ENCODE peak calls at places on chromosomes 11 and 22, in seven cellular contexts. One of them, this sample, is unnamed.

GRCh38 chr11:102683277-102683676 is 22.3 kb downstream of the MMP27 start:
- DNase-seq in A549: peak; percentile 10
- DNase-seq in Peyer's patch: no peak
- DNase-seq in bronchial epithelial cell: no peak
- DNase-seq in IMR-90: no peak
- DNase-seq in fibroblast of lung: no peak
- DNase-seq in choroid plexus epithelial cell: no peak
- DNase-seq in this sample: no peak

GRCh38 chr22:26527574-26528465 is 15.5 kb upstream of the TFIP11 start:
- DNase-seq in Peyer's patch: no peak
- DNase-seq in choroid plexus epithelial cell: no peak
- DNase-seq in fibroblast of lung: no peak
- DNase-seq in bronchial epithelial cell: no peak
- DNase-seq in A549: no peak
- DNase-seq in IMR-90: no peak
- DNase-seq in this sample: peak; percentile 84

GRCh38 chr11:30406978-30407762 is 84.3 kb downstream of the ARL14EP start:
- DNase-seq in A549: no peak
- DNase-seq in choroid plexus epithelial cell: no peak
- DNase-seq in Peyer's patch: no peak
- DNase-seq in fibroblast of lung: no peak
- DNase-seq in IMR-90: no peak
- DNase-seq in bronchial epithelial cell: no peak
- DNase-seq in this sample: no peak

GRCh38 chr11:63212742-63213141 is 30.7 kb downstream of the SLC22A25 start:
- DNase-seq in fibroblast of lung: peak; percentile 15
- DNase-seq in Peyer's patch: no peak
- DNase-seq in A549: peak; percentile 30
- DNase-seq in IMR-90: no peak
- DNase-seq in bronchial epithelial cell: peak; percentile 4
- DNase-seq in choroid plexus epithelial cell: peak; percentile 38
- DNase-seq in this sample: no peak

GRCh38 chr11:128239224-128239790 is 348.1 kb downstream of the ETS1 start:
- DNase-seq in fibroblast of lung: no peak
- DNase-seq in bronchial epithelial cell: no peak
- DNase-seq in Peyer's patch: no peak
- DNase-seq in A549: no peak
- DNase-seq in choroid plexus epithelial cell: no peak
- DNase-seq in IMR-90: no peak
- DNase-seq in this sample: no peak

GRCh38 chr11:92765965-92766371 is 203.5 kb upstream of the MTNR1B start:
- DNase-seq in choroid plexus epithelial cell: peak; percentile 7
- DNase-seq in A549: no peak
- DNase-seq in IMR-90: peak; percentile 2
- DNase-seq in fibroblast of lung: peak; percentile 14
- DNase-seq in Peyer's patch: no peak
- DNase-seq in bronchial epithelial cell: no peak
- DNase-seq in this sample: no peak

GRCh38 chr11:50278756-50279155 is 246.1 kb downstream of the OR4C45 start:
- DNase-seq in A549: no peak
- DNase-seq in choroid plexus epithelial cell: no peak
- DNase-seq in IMR-90: no peak
- DNase-seq in Peyer's patch: no peak
- DNase-seq in bronchial epithelial cell: no peak
- DNase-seq in fibroblast of lung: no peak
- DNase-seq in this sample: no peak

GRCh38 chr11:124865902-124866851 is 945 bp downstream of the ROBO3 start:
- DNase-seq in Peyer's patch: peak; percentile 74
- DNase-seq in IMR-90: peak; percentile 15
- DNase-seq in choroid plexus epithelial cell: peak; percentile 34
- DNase-seq in fibroblast of lung: peak; percentile 27
- DNase-seq in bronchial epithelial cell: peak; percentile 9
- DNase-seq in A549: no peak
- DNase-seq in this sample: no peak

GRCh38 chr22:41411021-41411851 is 29.5 kb downstream of the TEF start:
- DNase-seq in A549: no peak
- DNase-seq in Peyer's patch: no peak
- DNase-seq in choroid plexus epithelial cell: no peak
- DNase-seq in fibroblast of lung: no peak
- DNase-seq in IMR-90: no peak
- DNase-seq in bronchial epithelial cell: no peak
- DNase-seq in this sample: no peak

GRCh38 chr11:4072668-4073285 is 21.8 kb upstream of the RRM1 start:
- DNase-seq in choroid plexus epithelial cell: peak; percentile 90
- DNase-seq in fibroblast of lung: peak; percentile 86
- DNase-seq in A549: peak; percentile 80
- DNase-seq in IMR-90: peak; percentile 80
- DNase-seq in Peyer's patch: no peak
- DNase-seq in bronchial epithelial cell: peak; percentile 70
- DNase-seq in this sample: no peak

GRCh38 chr11:86575208-86575855 is 97.1 kb downstream of the ME3 start:
- DNase-seq in IMR-90: peak; percentile 72
- DNase-seq in A549: no peak
- DNase-seq in Peyer's patch: no peak
- DNase-seq in bronchial epithelial cell: no peak
- DNase-seq in choroid plexus epithelial cell: peak; percentile 70
- DNase-seq in fibroblast of lung: peak; percentile 43
- DNase-seq in this sample: no peak

GRCh38 chr22:27719535-27720227 is 81.9 kb downstream of the MN1 start:
- DNase-seq in A549: peak; percentile 69
- DNase-seq in IMR-90: peak; percentile 16
- DNase-seq in fibroblast of lung: peak; percentile 22
- DNase-seq in Peyer's patch: no peak
- DNase-seq in choroid plexus epithelial cell: peak; percentile 36
- DNase-seq in bronchial epithelial cell: peak; percentile 100
- DNase-seq in this sample: no peak

GRCh38 chr11:46520971-46521745 is 72.7 kb downstream of the AMBRA1 start:
- DNase-seq in IMR-90: peak; percentile 75
- DNase-seq in A549: no peak
- DNase-seq in Peyer's patch: no peak
- DNase-seq in choroid plexus epithelial cell: peak; percentile 79
- DNase-seq in fibroblast of lung: peak; percentile 61
- DNase-seq in bronchial epithelial cell: peak; percentile 74
- DNase-seq in this sample: peak; percentile 43

GRCh38 chr22:50674606-50675552 is 2.3 kb downstream of the SHANK3 start:
- DNase-seq in IMR-90: no peak
- DNase-seq in choroid plexus epithelial cell: no peak
- DNase-seq in A549: peak; percentile 50
- DNase-seq in fibroblast of lung: no peak
- DNase-seq in bronchial epithelial cell: peak; percentile 74
- DNase-seq in Peyer's patch: peak; percentile 74
- DNase-seq in this sample: no peak

GRCh38 chr11:33690290-33691050 is 10.2 kb downstream of the C11orf91 start:
- DNase-seq in bronchial epithelial cell: peak; percentile 100
- DNase-seq in choroid plexus epithelial cell: peak; percentile 94
- DNase-seq in fibroblast of lung: peak; percentile 93
- DNase-seq in IMR-90: peak; percentile 99
- DNase-seq in Peyer's patch: no peak
- DNase-seq in A549: peak; percentile 94
- DNase-seq in this sample: peak; percentile 46

GRCh38 chr11:71437879-71438278 is 10.3 kb downstream of the DHCR7 start:
- DNase-seq in bronchial epithelial cell: no peak
- DNase-seq in choroid plexus epithelial cell: no peak
- DNase-seq in Peyer's patch: no peak
- DNase-seq in fibroblast of lung: no peak
- DNase-seq in IMR-90: no peak
- DNase-seq in A549: no peak
- DNase-seq in this sample: no peak

GRCh38 chr11:121140369-121140768 is 39.3 kb downstream of the TECTA start:
- DNase-seq in choroid plexus epithelial cell: no peak
- DNase-seq in IMR-90: no peak
- DNase-seq in bronchial epithelial cell: no peak
- DNase-seq in Peyer's patch: no peak
- DNase-seq in A549: no peak
- DNase-seq in fibroblast of lung: no peak
- DNase-seq in this sample: no peak

GRCh38 chr11:77140231-77140959 is 12.3 kb downstream of the MYO7A start:
- DNase-seq in bronchial epithelial cell: no peak
- DNase-seq in IMR-90: peak; percentile 47
- DNase-seq in fibroblast of lung: peak; percentile 38
- DNase-seq in Peyer's patch: no peak
- DNase-seq in A549: no peak
- DNase-seq in choroid plexus epithelial cell: peak; percentile 20
- DNase-seq in this sample: no peak

GRCh38 chr11:76739798-76740197 is 43.4 kb upstream of the TSKU start:
- DNase-seq in IMR-90: no peak
- DNase-seq in Peyer's patch: no peak
- DNase-seq in bronchial epithelial cell: no peak
- DNase-seq in A549: no peak
- DNase-seq in choroid plexus epithelial cell: no peak
- DNase-seq in fibroblast of lung: no peak
- DNase-seq in this sample: no peak

GRCh38 chr11:3196161-3197043 is 22.2 kb downstream of the MRGPRG start:
- DNase-seq in fibroblast of lung: no peak
- DNase-seq in choroid plexus epithelial cell: no peak
- DNase-seq in Peyer's patch: no peak
- DNase-seq in IMR-90: no peak
- DNase-seq in A549: no peak
- DNase-seq in bronchial epithelial cell: no peak
- DNase-seq in this sample: no peak

GRCh38 chr11:43825217-43825816 is 55.3 kb upstream of the ALKBH3 start:
- DNase-seq in bronchial epithelial cell: peak; percentile 42
- DNase-seq in Peyer's patch: no peak
- DNase-seq in A549: peak; percentile 31
- DNase-seq in fibroblast of lung: peak; percentile 55
- DNase-seq in choroid plexus epithelial cell: peak; percentile 70
- DNase-seq in IMR-90: peak; percentile 35
- DNase-seq in this sample: no peak

GRCh38 chr11:65426839-65427690 is 4.5 kb downstream of the NEAT1 start:
- DNase-seq in choroid plexus epithelial cell: peak; percentile 86
- DNase-seq in A549: peak; percentile 80
- DNase-seq in IMR-90: peak; percentile 77
- DNase-seq in bronchial epithelial cell: peak; percentile 87
- DNase-seq in fibroblast of lung: peak; percentile 71
- DNase-seq in Peyer's patch: peak; percentile 66
- DNase-seq in this sample: no peak

DNA sequence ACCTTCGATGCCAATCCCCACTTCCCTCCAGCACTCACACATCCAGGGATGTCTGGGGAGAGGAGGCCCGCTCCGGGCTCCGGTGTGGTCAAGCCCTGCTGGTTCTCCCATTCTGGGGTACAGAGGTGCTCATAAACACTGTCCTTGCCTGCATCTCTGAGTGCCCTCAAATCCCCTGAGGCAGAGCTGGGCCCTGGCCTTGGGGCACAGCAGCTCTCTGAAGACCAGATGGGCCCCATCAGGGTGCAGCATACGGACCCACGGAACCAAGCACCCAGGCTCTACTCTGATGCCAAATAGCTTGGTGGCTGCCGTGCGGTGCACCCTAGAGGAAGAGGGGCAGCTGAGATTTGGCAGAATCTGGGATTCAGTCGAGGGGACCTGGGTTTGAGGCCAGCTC is 35.7 kb upstream of the NNMT start:
- DNase-seq in IMR-90: no peak
- DNase-seq in Peyer's patch: no peak
- DNase-seq in A549: no peak
- DNase-seq in choroid plexus epithelial cell: no peak
- DNase-seq in fibroblast of lung: no peak
- DNase-seq in bronchial epithelial cell: no peak
- DNase-seq in this sample: no peak
- H3K4me3 ChIP-seq in IMR-90: no peak overlapping the region
- H3K4me3 ChIP-seq in Peyer's patch: no peak overlapping the region
- H3K4me3 ChIP-seq in A549: no peak overlapping the region
- H3K4me3 ChIP-seq in choroid plexus epithelial cell: no peak overlapping the region
- H3K4me3 ChIP-seq in fibroblast of lung: no peak overlapping the region
- H3K4me3 ChIP-seq in bronchial epithelial cell: no peak overlapping the region
- H3K4me3 ChIP-seq in this sample: no peak overlapping the region

DNA sequence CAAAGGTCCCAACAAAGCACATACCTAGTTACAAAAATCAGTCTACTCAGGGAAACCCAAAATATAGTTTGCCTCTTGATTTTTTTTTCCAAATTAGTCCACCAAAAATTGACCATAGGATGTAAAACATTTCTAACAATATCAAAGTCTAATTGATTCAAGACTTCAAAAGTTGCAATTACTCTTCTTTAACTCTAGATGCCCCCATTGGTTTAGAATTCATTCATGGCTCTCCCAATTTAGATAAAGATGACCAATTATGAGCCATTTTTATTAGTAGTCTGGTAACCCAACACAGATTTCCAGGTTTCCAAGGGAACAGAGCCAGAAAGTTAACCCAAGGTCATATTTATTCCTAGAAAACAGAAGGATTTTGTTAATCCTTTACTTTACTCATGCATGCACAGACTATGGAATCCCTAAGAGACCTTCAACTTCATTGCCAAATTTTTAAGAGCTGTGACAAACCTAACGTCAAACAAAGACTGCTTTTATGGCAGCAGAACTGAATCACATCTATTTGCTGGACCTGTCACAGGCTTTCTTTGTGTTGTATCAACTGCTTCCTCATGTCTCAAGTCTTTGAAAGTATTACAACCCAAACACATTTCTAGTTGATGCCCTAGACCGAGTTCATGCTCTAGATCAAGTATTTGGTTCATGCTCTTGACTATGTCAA is 55.3 kb downstream of the C22orf42 start:
- DNase-seq in A549: no peak
- DNase-seq in Peyer's patch: no peak
- DNase-seq in bronchial epithelial cell: peak; percentile 35
- DNase-seq in choroid plexus epithelial cell: peak; percentile 44
- DNase-seq in IMR-90: peak; percentile 3
- DNase-seq in fibroblast of lung: peak; percentile 22
- DNase-seq in this sample: no peak
- TF ChIP-seq CTCF in A549: peak; percentile 44
- TF ChIP-seq CTCF in Peyer's patch: no peak
- TF ChIP-seq CTCF in bronchial epithelial cell: peak; percentile 28
- TF ChIP-seq CTCF in choroid plexus epithelial cell: peak; percentile 51
- TF ChIP-seq CTCF in IMR-90: peak; percentile 37
- TF ChIP-seq CTCF in fibroblast of lung: peak; percentile 22
- TF ChIP-seq CTCF in this sample: no peak

DNA sequence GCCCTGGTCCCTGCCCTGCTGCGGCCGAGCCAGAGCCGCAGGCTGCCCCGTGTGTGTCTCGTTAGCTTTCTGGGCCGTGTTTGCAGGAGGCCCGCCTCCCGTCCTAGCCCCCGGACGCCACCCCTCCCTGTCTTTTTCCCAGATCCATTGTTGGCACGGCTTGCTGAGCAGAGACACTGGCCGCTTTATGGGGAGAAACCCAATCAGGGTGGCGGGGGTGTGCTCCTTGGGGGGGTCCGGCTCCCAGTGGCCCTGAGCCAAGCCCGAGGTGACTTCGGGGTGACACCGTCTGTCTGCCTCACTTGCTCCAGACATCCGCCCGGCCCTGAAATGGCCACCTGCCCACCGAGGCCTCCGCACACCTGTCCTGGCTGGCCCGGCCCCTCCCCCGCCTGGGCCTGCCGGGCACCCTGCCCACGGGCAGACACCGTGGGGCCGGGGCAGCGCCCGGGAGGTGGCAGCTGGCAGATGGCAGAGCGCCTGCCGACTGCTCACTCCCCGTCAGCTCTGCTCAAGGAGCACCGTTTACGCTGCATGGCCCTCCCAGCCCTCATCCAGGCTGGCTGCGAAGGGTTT is 43.1 kb upstream of the PPARA start:
- DNase-seq in fibroblast of lung: no peak
- DNase-seq in choroid plexus epithelial cell: no peak
- DNase-seq in IMR-90: no peak
- DNase-seq in bronchial epithelial cell: peak; percentile 30
- DNase-seq in Peyer's patch: peak; percentile 78
- DNase-seq in A549: no peak
- DNase-seq in this sample: no peak
- H3K4me3 ChIP-seq in fibroblast of lung: no peak overlapping the region
- H3K4me3 ChIP-seq in choroid plexus epithelial cell: no peak overlapping the region
- H3K4me3 ChIP-seq in IMR-90: no peak overlapping the region
- H3K4me3 ChIP-seq in bronchial epithelial cell: no peak overlapping the region
- H3K4me3 ChIP-seq in Peyer's patch: no peak overlapping the region
- H3K4me3 ChIP-seq in A549: peak overlapping the region; percentile 27
- H3K4me3 ChIP-seq in this sample: no peak overlapping the region

GRCh38 chr22:44331881-44332714 is 19.3 kb upstream of the SHISAL1 start:
- DNase-seq in fibroblast of lung: peak; percentile 17
- DNase-seq in IMR-90: peak; percentile 33
- DNase-seq in Peyer's patch: no peak
- DNase-seq in choroid plexus epithelial cell: no peak
- DNase-seq in bronchial epithelial cell: no peak
- DNase-seq in A549: peak; percentile 22
- DNase-seq in this sample: no peak
- TF ChIP-seq CTCF in fibroblast of lung: no peak
- TF ChIP-seq CTCF in IMR-90: peak; percentile 28
- TF ChIP-seq CTCF in Peyer's patch: no peak
- TF ChIP-seq CTCF in choroid plexus epithelial cell: no peak
- TF ChIP-seq CTCF in bronchial epithelial cell: no peak
- TF ChIP-seq CTCF in A549: no peak
- TF ChIP-seq CTCF in this sample: no peak